ENCODE peak calls at places on chromosomes 16 and 17, in six cellular contexts. O, Q, N, L, H and A are unnamed samples.

GRCh38 chr17:21036361-21036881 is 6.4 kb downstream of the USP22 start:
- DNase-seq in Q (no peak), H (no peak), N (no peak), O (no peak), L (no peak), A (no peak)

GRCh38 chr17:79801156-79802038 is 4.5 kb upstream of the CBX8 start:
- DNase-seq in Q (no peak), N (no peak), L (no peak), H (no peak), O (no peak), A (no peak)

GRCh38 chr17:48663134-48663924 is 37.2 kb upstream of the HOXB9 start:
- DNase-seq in L (no peak), O (no peak), N (no peak), H (no peak), Q (no peak), A (no peak)

GRCh38 chr17:49572226-49572625 is 3.4 kb upstream of the NXPH3 start:
- DNase-seq in Q (no peak), O (no peak), N (no peak), H (no peak), L (no peak), A (no peak)

GRCh38 chr16:77594798-77595625 is 127.3 kb upstream of the NUDT7 start:
- DNase-seq in L (no peak), H (no peak), Q (no peak), N (no peak), O (no peak), A (no peak)

GRCh38 chr17:3647769-3648540 is 11.4 kb downstream of the CTNS start:
- DNase-seq in O (peak), Q (no peak), L (no peak), N (peak), H (peak), A (no peak)

GRCh38 chr17:82870091-82870491 is 30.3 kb upstream of the ZNF750 start:
- DNase-seq in L (no peak), Q (no peak), O (no peak), N (no peak), H (no peak), A (no peak)

GRCh38 chr17:78179372-78179771 is 7.5 kb downstream of the TK1 start:
- DNase-seq in Q (no peak), H (no peak), O (no peak), L (no peak), N (no peak), A (no peak)

GRCh38 chr17:19645608-19646250 is 2.8 kb upstream of the ALDH3A2 start:
- DNase-seq in L (no peak), Q (peak), H (peak), N (peak), O (peak), A (no peak)

GRCh38 chr16:52518884-52519283 is 28.1 kb downstream of the TOX3 start:
- DNase-seq in H (no peak), N (no peak), O (no peak), L (no peak), Q (no peak), A (no peak)

GRCh38 chr16:2715519-2715918 is 4.5 kb downstream of the PRSS27 start:
- DNase-seq in Q (peak), H (peak), N (peak), L (no peak), O (peak), A (no peak)

GRCh38 chr16:66004706-66005105 is 361.8 kb upstream of the CDH5 start:
- DNase-seq in L (no peak), N (no peak), Q (no peak), H (no peak), O (no peak), A (no peak)

GRCh38 chr16:20866161-20866772 is 33.9 kb downstream of the DCUN1D3 start:
- DNase-seq in L (no peak), O (no peak), N (no peak), Q (no peak), H (peak), A (no peak)

GRCh38 chr17:4858880-4859260 is 25.7 kb downstream of the MINK1 start:
- DNase-seq in H (no peak), O (no peak), L (no peak), Q (no peak), N (no peak), A (peak)

GRCh38 chr17:14373587-14374259 is 72.8 kb downstream of the HS3ST3B1 start:
- DNase-seq in Q (no peak), L (no peak), O (no peak), H (no peak), N (no peak), A (no peak)

GRCh38 chr17:79485399-79485985 is 125.4 kb downstream of the RBFOX3 start:
- DNase-seq in O (no peak), L (no peak), Q (no peak), N (no peak), H (no peak), A (no peak)

GRCh38 chr17:50043290-50044148 is 12.4 kb upstream of the ITGA3 start:
- DNase-seq in H (no peak), L (no peak), Q (no peak), O (no peak), N (no peak), A (no peak)

GRCh38 chr16:73171380-73171779 is 123.5 kb upstream of the ZFHX3 start:
- DNase-seq in Q (no peak), H (no peak), L (no peak), O (no peak), N (no peak), A (peak)

GRCh38 chr16:53502331-53503269 is at the start of gene AKTIP:
- DNase-seq in O (peak), Q (no peak), N (peak), L (no peak), H (peak), A (no peak)

GRCh38 chr17:82458885-82459424 is 414 bp downstream of the NARF start:
- DNase-seq in L (no peak), H (no peak), Q (no peak), O (peak), N (peak), A (no peak)

GRCh38 chr16:12455287-12455798 is 348.3 kb downstream of the CPPED1 start:
- DNase-seq in Q (peak), N (peak), L (peak), O (peak), H (peak), A (peak)

GRCh38 chr17:57987582-57988300 is at the start of gene VEZF1:
- DNase-seq in N (peak), L (peak), O (peak), Q (no peak), H (peak), A (no peak)

GRCh38 chr16:85562102-85562786 is 50.9 kb upstream of the GSE1 start:
- DNase-seq in O (no peak), H (no peak), Q (no peak), N (no peak), L (no peak), A (no peak)